ENCODE peak calls at places on chromosomes 1 and 21, in seven cellular contexts. One of them, this sample, is unnamed.

GRCh38 chr1:179447489-179447888 is 81.7 kb downstream of the AXDND1 start:
- DNase-seq in endothelial cell: peak; percentile 25
- DNase-seq in astrocyte of the cerebellum: no peak
- DNase-seq in BJ: no peak
- DNase-seq in lung: no peak
- DNase-seq in right lobe of liver: no peak
- DNase-seq in right atrium auricular region: no peak
- DNase-seq in this sample: no peak

GRCh38 chr1:207991331-207991914 is 80.5 kb upstream of the CD34 start:
- DNase-seq in endothelial cell: no peak
- DNase-seq in astrocyte of the cerebellum: no peak
- DNase-seq in lung: no peak
- DNase-seq in right lobe of liver: no peak
- DNase-seq in BJ: no peak
- DNase-seq in right atrium auricular region: peak; percentile 13
- DNase-seq in this sample: no peak

GRCh38 chr1:231161711-231162299 is at the start of gene TRIM67:
- DNase-seq in right atrium auricular region: no peak
- DNase-seq in right lobe of liver: peak; percentile 21
- DNase-seq in BJ: no peak
- DNase-seq in lung: no peak
- DNase-seq in endothelial cell: peak; percentile 46
- DNase-seq in astrocyte of the cerebellum: no peak
- DNase-seq in this sample: no peak

GRCh38 chr1:245979589-245979988 is 527.5 kb downstream of the SMYD3 start:
- DNase-seq in right lobe of liver: no peak
- DNase-seq in lung: no peak
- DNase-seq in right atrium auricular region: no peak
- DNase-seq in astrocyte of the cerebellum: no peak
- DNase-seq in BJ: no peak
- DNase-seq in endothelial cell: no peak
- DNase-seq in this sample: no peak

GRCh38 chr1:211305044-211305443 is 21.6 kb upstream of the TRAF5 start:
- DNase-seq in right atrium auricular region: no peak
- DNase-seq in right lobe of liver: no peak
- DNase-seq in lung: no peak
- DNase-seq in astrocyte of the cerebellum: no peak
- DNase-seq in BJ: no peak
- DNase-seq in endothelial cell: no peak
- DNase-seq in this sample: no peak

GRCh38 chr1:78447096-78447495 is 43.7 kb upstream of the PTGFR start:
- DNase-seq in right atrium auricular region: no peak
- DNase-seq in endothelial cell: no peak
- DNase-seq in astrocyte of the cerebellum: no peak
- DNase-seq in lung: no peak
- DNase-seq in right lobe of liver: no peak
- DNase-seq in BJ: no peak
- DNase-seq in this sample: no peak

GRCh38 chr21:35111531-35111930 is 62.4 kb upstream of the RUNX1 start:
- DNase-seq in BJ: no peak
- DNase-seq in right lobe of liver: no peak
- DNase-seq in endothelial cell: no peak
- DNase-seq in lung: no peak
- DNase-seq in astrocyte of the cerebellum: no peak
- DNase-seq in right atrium auricular region: no peak
- DNase-seq in this sample: no peak

GRCh38 chr21:17461014-17461413 is 51.8 kb upstream of the CXADR start:
- DNase-seq in astrocyte of the cerebellum: peak; percentile 16
- DNase-seq in lung: peak; percentile 42
- DNase-seq in right lobe of liver: peak; percentile 41
- DNase-seq in right atrium auricular region: no peak
- DNase-seq in endothelial cell: no peak
- DNase-seq in BJ: peak; percentile 41
- DNase-seq in this sample: no peak

GRCh38 chr21:46637952-46638746 is 2.7 kb downstream of the PRMT2 start:
- DNase-seq in BJ: no peak
- DNase-seq in right atrium auricular region: no peak
- DNase-seq in endothelial cell: no peak
- DNase-seq in right lobe of liver: no peak
- DNase-seq in astrocyte of the cerebellum: no peak
- DNase-seq in lung: no peak
- DNase-seq in this sample: no peak

GRCh38 chr21:38853421-38853919 is 47.7 kb downstream of the ETS2 start:
- DNase-seq in lung: no peak
- DNase-seq in right atrium auricular region: no peak
- DNase-seq in astrocyte of the cerebellum: peak; percentile 89
- DNase-seq in BJ: no peak
- DNase-seq in right lobe of liver: peak; percentile 91
- DNase-seq in endothelial cell: no peak
- DNase-seq in this sample: no peak

GRCh38 chr21:44398499-44398898 is 45.1 kb downstream of the TRPM2 start:
- DNase-seq in lung: no peak
- DNase-seq in endothelial cell: no peak
- DNase-seq in right atrium auricular region: no peak
- DNase-seq in astrocyte of the cerebellum: no peak
- DNase-seq in right lobe of liver: no peak
- DNase-seq in BJ: no peak
- DNase-seq in this sample: no peak

GRCh38 chr21:28624626-28625025 is 368.1 kb downstream of the LTN1 start:
- DNase-seq in astrocyte of the cerebellum: no peak
- DNase-seq in lung: no peak
- DNase-seq in right atrium auricular region: no peak
- DNase-seq in BJ: no peak
- DNase-seq in endothelial cell: no peak
- DNase-seq in right lobe of liver: no peak
- DNase-seq in this sample: no peak

GRCh38 chr1:113538225-113538624 is 147.9 kb downstream of the MAGI3 start:
- DNase-seq in right lobe of liver: no peak
- DNase-seq in right atrium auricular region: no peak
- DNase-seq in endothelial cell: no peak
- DNase-seq in astrocyte of the cerebellum: no peak
- DNase-seq in lung: no peak
- DNase-seq in BJ: no peak
- DNase-seq in this sample: no peak

GRCh38 chr1:205528887-205529825 is 24.7 kb downstream of the CDK18 start:
- DNase-seq in right lobe of liver: peak; percentile 80
- DNase-seq in endothelial cell: peak; percentile 97
- DNase-seq in right atrium auricular region: peak; percentile 78
- DNase-seq in astrocyte of the cerebellum: peak; percentile 6
- DNase-seq in lung: peak; percentile 80
- DNase-seq in BJ: no peak
- DNase-seq in this sample: peak; percentile 4

GRCh38 chr1:42392255-42392654 is 11.7 kb downstream of the RIMKLA start:
- DNase-seq in lung: no peak
- DNase-seq in BJ: no peak
- DNase-seq in right atrium auricular region: no peak
- DNase-seq in endothelial cell: no peak
- DNase-seq in right lobe of liver: no peak
- DNase-seq in astrocyte of the cerebellum: no peak
- DNase-seq in this sample: no peak

GRCh38 chr1:116855788-116856187 is 53.9 kb upstream of the PTGFRN start:
- DNase-seq in endothelial cell: no peak
- DNase-seq in lung: no peak
- DNase-seq in right lobe of liver: no peak
- DNase-seq in astrocyte of the cerebellum: peak; percentile 66
- DNase-seq in BJ: peak; percentile 51
- DNase-seq in right atrium auricular region: no peak
- DNase-seq in this sample: peak; percentile 68

GRCh38 chr1:181556606-181557005 is 73.3 kb downstream of the CACNA1E start:
- DNase-seq in endothelial cell: no peak
- DNase-seq in lung: no peak
- DNase-seq in right lobe of liver: no peak
- DNase-seq in BJ: no peak
- DNase-seq in astrocyte of the cerebellum: no peak
- DNase-seq in right atrium auricular region: no peak
- DNase-seq in this sample: no peak

GRCh38 chr1:31476891-31477846 is 64.2 kb downstream of the SERINC2 start:
- DNase-seq in right lobe of liver: no peak
- DNase-seq in endothelial cell: no peak
- DNase-seq in astrocyte of the cerebellum: no peak
- DNase-seq in right atrium auricular region: no peak
- DNase-seq in lung: no peak
- DNase-seq in BJ: no peak
- DNase-seq in this sample: no peak

GRCh38 chr1:236395780-236396664 is 1.9 kb downstream of the EDARADD start:
- DNase-seq in endothelial cell: peak; percentile 41
- DNase-seq in lung: no peak
- DNase-seq in BJ: no peak
- DNase-seq in right atrium auricular region: no peak
- DNase-seq in right lobe of liver: no peak
- DNase-seq in astrocyte of the cerebellum: no peak
- DNase-seq in this sample: no peak

GRCh38 chr1:248807067-248807737 is 18.5 kb downstream of the SH3BP5L start:
- DNase-seq in astrocyte of the cerebellum: no peak
- DNase-seq in endothelial cell: peak; percentile 36
- DNase-seq in BJ: no peak
- DNase-seq in right atrium auricular region: no peak
- DNase-seq in right lobe of liver: peak; percentile 69
- DNase-seq in lung: peak; percentile 49
- DNase-seq in this sample: no peak

GRCh38 chr1:11913291-11913690 is 12.9 kb downstream of the KIAA2013 start:
- DNase-seq in right lobe of liver: no peak
- DNase-seq in endothelial cell: no peak
- DNase-seq in lung: no peak
- DNase-seq in astrocyte of the cerebellum: no peak
- DNase-seq in BJ: no peak
- DNase-seq in right atrium auricular region: no peak
- DNase-seq in this sample: no peak

GRCh38 chr1:233652536-233652935 is 38.6 kb downstream of the KCNK1 start:
- DNase-seq in endothelial cell: no peak
- DNase-seq in lung: no peak
- DNase-seq in BJ: no peak
- DNase-seq in right lobe of liver: no peak
- DNase-seq in astrocyte of the cerebellum: no peak
- DNase-seq in right atrium auricular region: no peak
- DNase-seq in this sample: no peak

GRCh38 chr1:50189369-50189768 is 80.6 kb downstream of the ELAVL4 start:
- DNase-seq in lung: no peak
- DNase-seq in right atrium auricular region: no peak
- DNase-seq in astrocyte of the cerebellum: no peak
- DNase-seq in endothelial cell: no peak
- DNase-seq in BJ: no peak
- DNase-seq in right lobe of liver: no peak
- DNase-seq in this sample: no peak

DNA sequence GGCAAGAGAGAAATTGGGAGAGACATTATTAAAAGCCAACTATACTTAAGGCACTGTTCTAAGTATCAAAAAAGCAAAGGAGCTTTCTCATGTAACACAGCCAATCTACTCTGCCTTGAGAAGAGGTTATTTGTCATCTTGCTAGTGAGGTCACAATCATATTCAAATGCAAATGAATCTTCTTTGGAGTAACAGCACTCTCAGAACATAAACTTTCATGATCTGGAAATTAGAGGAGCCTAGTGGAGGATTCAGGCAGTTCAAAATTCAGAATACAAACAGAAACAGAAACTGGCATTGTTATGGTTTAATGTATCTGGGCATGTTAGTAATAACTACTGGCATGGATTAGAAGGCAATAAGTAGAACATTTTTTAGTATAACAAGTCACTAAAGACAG is 57.4 kb downstream of the ARID4B start:
- DNase-seq in lung: no peak
- DNase-seq in astrocyte of the cerebellum: peak; percentile 69
- DNase-seq in right lobe of liver: no peak
- DNase-seq in endothelial cell: no peak
- DNase-seq in right atrium auricular region: no peak
- DNase-seq in BJ: no peak
- DNase-seq in this sample: peak; percentile 16
- TF ChIP-seq CTCF in lung: no peak
- TF ChIP-seq CTCF in astrocyte of the cerebellum: peak; percentile 25
- TF ChIP-seq CTCF in right lobe of liver: no peak
- TF ChIP-seq CTCF in endothelial cell: no peak
- TF ChIP-seq CTCF in right atrium auricular region: no peak
- TF ChIP-seq CTCF in BJ: peak; percentile 20
- TF ChIP-seq CTCF in this sample: peak; percentile 22

DNA sequence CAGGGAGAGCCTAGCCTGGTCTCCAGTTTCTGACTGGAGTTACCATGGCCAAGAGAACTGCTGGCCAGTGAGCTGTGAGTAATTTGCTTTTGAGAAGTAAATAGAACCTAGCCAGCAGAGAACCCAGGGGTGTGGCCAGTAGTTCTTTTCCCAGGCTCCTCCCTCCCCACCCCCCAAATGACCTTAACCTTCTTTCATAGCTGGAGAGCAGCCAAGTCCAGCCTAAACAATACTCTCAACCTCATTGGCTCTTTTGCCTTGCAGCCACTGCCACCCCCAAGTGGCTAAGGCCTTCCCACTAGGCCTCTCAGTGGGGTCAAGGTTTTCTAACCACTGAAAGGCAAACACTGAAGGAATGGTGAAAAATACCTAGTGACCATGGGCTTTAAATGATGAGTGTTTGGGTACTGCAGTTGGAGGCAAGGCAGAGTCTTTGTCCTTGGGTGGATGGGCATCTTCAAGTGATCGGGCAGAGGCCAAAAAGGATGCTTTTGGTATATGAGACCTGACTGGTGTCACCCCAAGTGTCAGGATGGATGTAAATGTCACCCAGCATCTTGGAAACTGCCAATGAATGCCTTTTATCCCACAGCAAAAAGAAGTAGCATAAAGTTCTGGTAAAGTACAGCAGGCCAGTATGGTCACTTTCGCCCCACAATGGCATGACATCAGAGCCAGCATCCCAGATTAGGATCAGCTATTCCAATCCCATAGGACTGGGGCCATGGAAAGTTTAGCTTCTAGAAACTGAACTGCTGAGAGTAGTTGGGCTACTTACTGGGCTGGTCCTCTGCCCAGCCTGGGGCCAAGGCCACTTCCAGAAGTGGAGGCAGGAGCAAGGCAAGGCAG is 3.5 kb upstream of the PIGV start:
- DNase-seq in right lobe of liver: peak; percentile 69
- DNase-seq in astrocyte of the cerebellum: no peak
- DNase-seq in right atrium auricular region: peak; percentile 85
- DNase-seq in lung: peak; percentile 76
- DNase-seq in BJ: no peak
- DNase-seq in endothelial cell: no peak
- DNase-seq in this sample: no peak
- TF ChIP-seq CTCF in right lobe of liver: no peak
- TF ChIP-seq CTCF in astrocyte of the cerebellum: no peak
- TF ChIP-seq CTCF in right atrium auricular region: peak; percentile 38
- TF ChIP-seq CTCF in lung: no peak
- TF ChIP-seq CTCF in BJ: no peak
- TF ChIP-seq CTCF in endothelial cell: no peak
- TF ChIP-seq CTCF in this sample: no peak

GRCh38 chr1:183670169-183670568 is 17.1 kb upstream of the APOBEC4 start:
- DNase-seq in lung: no peak
- DNase-seq in right atrium auricular region: no peak
- DNase-seq in BJ: no peak
- DNase-seq in right lobe of liver: no peak
- DNase-seq in astrocyte of the cerebellum: no peak
- DNase-seq in endothelial cell: no peak
- DNase-seq in this sample: no peak
- TF ChIP-seq CTCF in lung: no peak
- TF ChIP-seq CTCF in right atrium auricular region: no peak
- TF ChIP-seq CTCF in BJ: no peak
- TF ChIP-seq CTCF in right lobe of liver: no peak
- TF ChIP-seq CTCF in astrocyte of the cerebellum: peak; percentile 10
- TF ChIP-seq CTCF in endothelial cell: peak; percentile 43
- TF ChIP-seq CTCF in this sample: no peak

DNA sequence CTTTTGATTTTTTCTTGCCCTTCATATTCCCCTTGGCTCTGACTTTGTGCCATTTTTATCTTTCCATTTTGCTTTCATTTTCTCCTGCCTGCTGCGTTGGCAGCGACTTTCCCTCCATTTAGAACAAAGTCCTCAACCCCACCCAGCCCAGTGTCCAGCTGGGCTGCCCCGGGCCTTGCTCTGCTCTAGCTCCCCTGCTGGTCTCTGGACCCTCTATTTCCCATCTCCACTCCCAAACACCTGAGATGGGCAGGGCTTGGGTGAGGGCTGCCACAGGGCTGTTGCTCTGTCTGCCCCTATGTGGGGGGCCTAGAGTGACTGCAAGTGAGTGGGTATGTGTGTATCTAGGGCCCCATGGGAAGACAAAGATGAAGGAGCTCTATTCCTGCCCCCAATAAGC is 7.3 kb upstream of the ADAM15 start:
- DNase-seq in right lobe of liver: no peak
- DNase-seq in right atrium auricular region: no peak
- DNase-seq in lung: no peak
- DNase-seq in endothelial cell: no peak
- DNase-seq in astrocyte of the cerebellum: no peak
- DNase-seq in BJ: no peak
- DNase-seq in this sample: no peak
- TF ChIP-seq CTCF in right lobe of liver: no peak
- TF ChIP-seq CTCF in right atrium auricular region: no peak
- TF ChIP-seq CTCF in lung: no peak
- TF ChIP-seq CTCF in endothelial cell: no peak
- TF ChIP-seq CTCF in astrocyte of the cerebellum: no peak
- TF ChIP-seq CTCF in BJ: no peak
- TF ChIP-seq CTCF in this sample: no peak

This sample was measured in AG09319.